ENCODE peak calls at places on chromosomes 16 and 17, in six cellular contexts. J, S, F, T, B and Y are unnamed samples.

GRCh38 chr16:66474750-66475199 is 47.7 kb downstream of the BEAN1 start:
- DNase-seq in J (no peak), S (no peak), F (no peak), T (no peak), B (no peak), Y (peak; percentile 84)

GRCh38 chr16:23469814-23470213 is 16.8 kb upstream of the COG7 start:
- DNase-seq in J (peak; percentile 38), S (no peak), F (peak; percentile 33), T (no peak), B (no peak), Y (no peak)

GRCh38 chr17:42969006-42969581 is 4.8 kb upstream of the AARSD1 start:
- DNase-seq in J (no peak), S (peak; percentile 46), F (no peak), T (no peak), B (no peak), Y (peak; percentile 72)

GRCh38 chr16:70691223-70692129 is 5.6 kb upstream of the MTSS2 start:
- DNase-seq in J (peak; percentile 67), S (no peak), F (no peak), T (no peak), B (peak; percentile 48), Y (no peak)

GRCh38 chr17:32914181-32914580 is 13.8 kb upstream of the TMEM98 start:
- DNase-seq in J (no peak), S (no peak), F (no peak), T (no peak), B (no peak), Y (no peak)

GRCh38 chr17:68491381-68491849 is 20.8 kb upstream of the PRKAR1A start:
- DNase-seq in J (no peak), S (peak; percentile 14), F (no peak), T (no peak), B (no peak), Y (peak; percentile 61)

GRCh38 chr17:16371742-16372141 is 9.1 kb upstream of the UBB start:
- DNase-seq in J (peak; percentile 82), S (no peak), F (no peak), T (no peak), B (no peak), Y (no peak)

GRCh38 chr16:11078812-11079459 is 134.6 kb downstream of the CLEC16A start:
- DNase-seq in J (no peak), S (no peak), F (no peak), T (no peak), B (no peak), Y (no peak)

GRCh38 chr17:81925860-81926450 is 1.6 kb downstream of the MAFG start:
- DNase-seq in J (no peak), S (no peak), F (no peak), T (no peak), B (no peak), Y (no peak)

GRCh38 chr16:67967183-67967955 is 1.1 kb downstream of the SLC12A4 start:
- DNase-seq in J (no peak), S (peak; percentile 40), F (no peak), T (no peak), B (no peak), Y (no peak)

GRCh38 chr17:50423553-50424159 is 2.4 kb upstream of the ACSF2 start:
- DNase-seq in J (peak; percentile 50), S (peak; percentile 73), F (peak; percentile 77), T (no peak), B (peak; percentile 92), Y (peak; percentile 56)

GRCh38 chr16:11136600-11136999 is 119.4 kb downstream of the SOCS1 start:
- DNase-seq in J (no peak), S (no peak), F (no peak), T (no peak), B (no peak), Y (peak; percentile 35)

GRCh38 chr17:28745777-28746473 is 2.1 kb downstream of the TRAF4 start:
- DNase-seq in J (peak; percentile 55), S (no peak), F (no peak), T (no peak), B (no peak), Y (no peak)

GRCh38 chr16:79639576-79640311 is 39.2 kb upstream of the MAF start:
- DNase-seq in J (peak; percentile 74), S (no peak), F (no peak), T (no peak), B (no peak), Y (no peak)

GRCh38 chr17:68593331-68593710 is 7.8 kb downstream of the FAM20A start:
- DNase-seq in J (no peak), S (no peak), F (no peak), T (no peak), B (no peak), Y (no peak)

GRCh38 chr17:68457168-68457538 is at the start of gene WIPI1:
- DNase-seq in J (peak; percentile 36), S (no peak), F (no peak), T (no peak), B (peak; percentile 39), Y (no peak)

GRCh38 chr16:87337247-87337646 is 20.1 kb upstream of the C16orf95 start:
- DNase-seq in J (no peak), S (no peak), F (no peak), T (no peak), B (no peak), Y (no peak)

GRCh38 chr16:29702307-29702706 is 23.3 kb downstream of the QPRT start:
- DNase-seq in J (no peak), S (no peak), F (no peak), T (no peak), B (no peak), Y (no peak)

GRCh38 chr16:54938351-54939346 is 8.0 kb downstream of the IRX5 start:
- DNase-seq in J (no peak), S (no peak), F (no peak), T (no peak), B (no peak), Y (no peak)
- TF ChIP-seq CTCF in J (no peak), S (no peak), F (no peak), T (no peak), B (no peak), Y (no peak)

GRCh38 chr16:57624806-57625500 is 3.5 kb upstream of the ADGRG1 start:
- DNase-seq in J (no peak), S (no peak), F (no peak), T (no peak), B (no peak), Y (no peak)

GRCh38 chr16:57622361-57623250 is 5.8 kb upstream of the ADGRG1 start:
- DNase-seq in J (peak; percentile 72), S (no peak), F (no peak), T (no peak), B (peak; percentile 35), Y (no peak)

GRCh38 chr16:57624044-57624688 is 4.3 kb upstream of the ADGRG1 start:
- DNase-seq in J (peak; percentile 54), S (no peak), F (no peak), T (no peak), B (peak; percentile 87), Y (peak; percentile 50)

GRCh38 chr16:57621521-57622268 is 6.7 kb upstream of the ADGRG1 start:
- DNase-seq in J (no peak), S (no peak), F (no peak), T (no peak), B (no peak), Y (no peak)

DNA sequence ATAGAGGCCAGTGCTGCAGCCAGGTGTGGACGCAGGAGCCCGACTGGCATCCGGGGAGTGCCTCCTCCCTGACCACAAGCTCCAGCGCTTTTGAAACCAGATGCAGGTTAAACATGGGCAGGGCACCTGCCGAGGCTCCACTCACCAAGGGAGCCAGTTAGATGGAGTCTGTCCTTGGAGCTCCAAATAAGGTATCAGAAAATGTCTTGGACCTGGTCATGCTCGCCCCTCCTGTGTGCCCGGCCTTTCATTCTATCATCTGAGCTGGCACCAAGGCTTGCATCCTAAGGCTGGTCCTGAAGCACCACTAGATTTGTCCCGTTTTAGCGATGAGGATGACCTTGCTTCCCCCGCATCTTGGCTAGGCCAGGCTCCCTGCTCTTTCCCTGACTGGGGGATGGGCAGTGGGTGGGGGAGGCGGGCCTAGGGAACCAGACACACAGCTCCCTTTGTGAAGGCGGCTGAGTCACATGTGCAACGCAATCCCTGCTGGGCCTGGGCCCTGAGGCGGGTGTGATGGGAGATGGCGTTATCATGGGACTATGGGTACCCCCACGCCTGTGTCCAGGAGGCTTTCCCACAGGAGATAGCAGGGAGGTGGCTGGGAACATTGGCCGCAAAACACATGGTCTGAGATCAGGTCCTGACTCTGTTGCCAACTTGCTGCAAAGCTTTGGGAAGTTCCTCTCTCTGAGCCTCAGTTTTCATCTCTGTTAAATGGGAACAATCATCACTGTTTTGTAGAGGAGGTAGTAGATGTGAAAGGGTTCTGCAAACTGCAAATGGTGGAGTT is 5.0 kb upstream of the ADGRG1 start:
- DNase-seq in J (peak; percentile 87), S (peak; percentile 67), F (peak; percentile 55), T (no peak), B (peak; percentile 91), Y (peak; percentile 36)
- TF ChIP-seq POLR2A in J (no peak), S (no peak), F (no peak), T (no peak), B (no peak), Y (no peak)

GRCh38 chr17:55237826-55238196 is 26.9 kb upstream of the HLF start:
- DNase-seq in J (no peak), S (no peak), F (no peak), T (no peak), B (no peak), Y (no peak)
- TF ChIP-seq MAX in J (no peak), S (no peak), F (no peak), T (no peak), B (no peak), Y (no peak)

GRCh38 chr17:34639706-34640425 is 60.5 kb downstream of the TMEM132E start:
- DNase-seq in J (no peak), S (no peak), F (no peak), T (no peak), B (no peak), Y (no peak)

GRCh38 chr17:34637041-34637547 is 57.7 kb downstream of the TMEM132E start:
- DNase-seq in J (no peak), S (no peak), F (no peak), T (no peak), B (no peak), Y (no peak)

GRCh38 chr17:34637548-34638525 is 58.5 kb downstream of the TMEM132E start:
- DNase-seq in J (peak; percentile 67), S (peak; percentile 82), F (peak; percentile 40), T (peak; percentile 51), B (peak; percentile 45), Y (peak; percentile 84)

GRCh38 chr17:34641368-34641767 is 62.0 kb downstream of the TMEM132E start:
- DNase-seq in J (no peak), S (no peak), F (no peak), T (no peak), B (no peak), Y (no peak)

GRCh38 chr17:34638526-34639260 is 59.3 kb downstream of the TMEM132E start:
- DNase-seq in J (no peak), S (no peak), F (no peak), T (no peak), B (no peak), Y (no peak)
- TF ChIP-seq CTCF in J (no peak), S (no peak), F (no peak), T (no peak), B (no peak), Y (no peak)

DNA sequence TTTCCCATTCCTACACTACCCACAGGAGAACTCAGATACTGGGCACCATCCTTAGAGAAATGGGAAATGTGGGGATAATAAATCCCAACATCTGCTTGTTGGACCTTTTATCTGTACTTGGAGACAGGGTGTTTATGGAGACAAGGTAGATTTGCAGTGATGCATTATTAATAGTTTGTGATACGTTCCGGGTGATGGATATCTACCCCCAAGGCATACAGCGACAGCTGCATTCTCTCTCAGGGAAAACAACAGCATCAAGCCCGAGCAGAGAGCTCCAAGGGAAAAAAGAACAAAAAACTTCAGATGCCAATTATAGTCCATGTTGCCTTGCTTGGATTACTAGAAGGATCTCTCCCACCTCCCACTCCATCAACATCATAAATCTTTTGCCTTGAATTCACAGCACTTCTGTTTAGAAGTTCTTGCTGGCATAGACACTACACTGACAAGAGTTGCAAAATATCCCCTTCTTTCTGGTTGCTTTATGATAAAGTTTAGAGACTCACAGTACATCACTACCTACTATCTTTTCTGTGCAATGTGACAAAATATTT is 187.5 kb upstream of the CDH11 start:
- DNase-seq in J (no peak), S (no peak), F (no peak), T (no peak), B (no peak), Y (no peak)
- TF ChIP-seq POLR2A in J (no peak), S (no peak), F (no peak), T (no peak), B (no peak), Y (no peak)